ENCODE peak calls at places on chromosomes 3 and 15, in four cellular contexts. D, T, R and Z are unnamed samples.

GRCh38 chr3:37054370-37054769 is 61.1 kb downstream of the MLH1 start:
- DNase-seq in D (no peak), T (peak), R (no peak), Z (no peak)

GRCh38 chr3:120498947-120499346 is 48.2 kb upstream of the FSTL1 start:
- DNase-seq in T (no peak), D (no peak), R (no peak), Z (peak)

GRCh38 chr3:182486459-182486858 is 306.8 kb upstream of the ATP11B start:
- DNase-seq in R (no peak), D (no peak), T (no peak), Z (no peak)

GRCh38 chr3:184568918-184569829 is 7.6 kb downstream of the EPHB3 start:
- DNase-seq in R (no peak), T (no peak), D (no peak), Z (no peak)

GRCh38 chr3:23612296-23612891 is 193.4 kb upstream of the UBE2E1 start:
- DNase-seq in R (no peak), T (no peak), D (no peak), Z (no peak)

GRCh38 chr3:66033241-66034138 is 5.2 kb downstream of the MAGI1 start:
- DNase-seq in T (no peak), R (no peak), D (no peak), Z (no peak)

GRCh38 chr3:79012946-79013362 is 754.8 kb downstream of the ROBO1 start:
- DNase-seq in R (no peak), D (no peak), T (no peak), Z (no peak)

GRCh38 chr3:85170646-85171045 is 211.9 kb downstream of the CADM2 start:
- DNase-seq in D (no peak), T (no peak), R (no peak), Z (no peak)

GRCh38 chr3:189276481-189277190 is 104.9 kb downstream of the TPRG1 start:
- DNase-seq in T (no peak), R (no peak), D (no peak), Z (no peak)

GRCh38 chr3:156050918-156051317 is 69.5 kb upstream of the KCNAB1 start:
- DNase-seq in R (no peak), D (no peak), T (no peak), Z (no peak)

GRCh38 chr3:23987376-23987775 is 42.3 kb downstream of the NR1D2 start:
- DNase-seq in R (no peak), D (no peak), T (no peak), Z (no peak)

GRCh38 chr3:27105904-27106303 is 263.3 kb downstream of the NEK10 start:
- DNase-seq in D (peak), T (no peak), R (no peak), Z (peak)

GRCh38 chr3:111314146-111314873 is 227.7 kb upstream of the CD96 start:
- DNase-seq in D (no peak), R (no peak), T (no peak), Z (no peak)
- TF ChIP-seq SUZ12 in D (no peak), R (no peak), T (no peak), Z (no peak)

DNA sequence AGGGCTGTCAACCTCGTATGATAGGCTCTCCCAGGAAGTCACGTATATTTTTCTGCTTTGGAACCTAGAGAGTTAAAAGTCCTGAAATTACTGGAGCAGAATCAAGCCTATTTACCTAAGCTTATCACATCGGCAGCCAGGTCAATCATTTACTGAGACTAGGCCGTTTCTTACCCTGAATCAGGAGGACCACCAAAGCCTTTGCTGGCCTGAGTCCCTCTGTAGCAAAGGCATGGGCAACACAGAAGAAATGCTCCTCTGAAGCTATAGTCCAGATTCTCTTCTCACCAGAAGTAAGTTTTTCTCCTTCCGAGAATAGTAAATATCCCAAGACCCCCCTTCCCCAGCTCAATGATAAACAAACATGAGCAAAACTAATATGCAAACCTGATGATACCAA is 125.9 kb upstream of the PHLDB2 start:
- DNase-seq in D (no peak), T (no peak), R (peak), Z (no peak)
- H3K4me3 ChIP-seq in D (no peak), T (no peak), R (peak), Z (no peak)

GRCh38 chr15:85047271-85047948 is 65.8 kb downstream of the PDE8A start:
- DNase-seq in R (peak), T (no peak), D (no peak), Z (no peak)
- TF ChIP-seq SUZ12 in R (no peak), T (no peak), D (no peak), Z (no peak)

GRCh38 chr3:119481079-119481478 is 12.3 kb downstream of the POGLUT1 start:
- DNase-seq in R (no peak), D (no peak), T (no peak), Z (no peak)
- H3K4me3 ChIP-seq in R (no peak), D (no peak), T (no peak), Z (no peak)

DNA sequence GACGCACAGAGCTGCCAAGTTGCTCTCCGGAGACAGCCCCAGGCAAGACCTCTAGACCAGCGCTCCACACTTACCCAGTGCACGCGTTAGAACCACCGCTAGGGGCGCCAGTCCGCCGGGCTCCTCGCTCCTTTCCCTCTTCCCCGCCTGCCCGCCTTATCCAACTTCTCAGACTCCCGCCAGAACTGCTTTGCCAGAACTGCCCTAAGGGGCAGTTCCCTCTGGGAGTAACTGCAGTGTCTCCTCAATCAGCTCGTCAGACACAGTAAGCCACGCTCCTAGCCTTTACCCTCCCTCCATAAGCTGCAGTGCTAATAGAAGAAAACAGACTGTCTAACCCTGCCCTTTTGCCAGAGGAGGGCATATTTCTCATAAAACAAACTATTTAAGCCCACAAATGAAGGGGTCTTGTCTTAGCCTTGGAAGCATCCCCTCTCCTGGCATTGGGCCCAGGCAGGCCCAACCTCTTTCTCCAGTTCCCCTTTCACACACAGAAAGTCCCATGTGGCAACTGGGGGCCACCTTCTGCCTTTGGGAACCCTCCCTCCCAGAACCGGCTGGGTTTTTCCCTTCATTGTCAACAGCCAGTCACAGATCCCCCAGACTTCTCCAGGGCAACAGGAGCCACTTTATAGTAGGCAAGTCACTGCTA is 3.7 kb downstream of the BMF start:
- DNase-seq in D (no peak), T (no peak), R (peak), Z (peak)
- TF ChIP-seq SUZ12 in D (no peak), T (no peak), R (no peak), Z (no peak)

DNA sequence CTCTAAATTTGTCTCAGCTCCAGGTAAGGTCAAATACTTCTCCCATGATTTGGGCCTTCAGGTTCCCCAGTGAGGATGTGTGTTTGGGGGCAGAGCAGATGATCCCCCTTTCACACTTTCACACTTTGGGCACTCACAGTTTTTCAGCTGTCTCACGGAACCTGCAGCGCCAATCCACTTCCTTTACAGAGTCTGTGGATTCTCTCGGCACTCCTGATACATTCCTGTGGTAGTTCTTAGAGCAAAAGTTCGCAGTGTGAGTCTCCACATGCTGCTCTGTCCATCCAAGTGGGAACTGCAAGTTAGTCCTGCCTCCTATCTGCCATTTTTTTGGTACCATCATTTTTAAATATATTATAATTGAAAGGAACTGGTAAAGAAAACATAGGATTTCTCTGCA is 20.2 kb upstream of the CPOX start:
- DNase-seq in T (peak), D (no peak), R (no peak), Z (no peak)
- H3K4me3 ChIP-seq in T (no peak), D (no peak), R (peak), Z (no peak)

DNA sequence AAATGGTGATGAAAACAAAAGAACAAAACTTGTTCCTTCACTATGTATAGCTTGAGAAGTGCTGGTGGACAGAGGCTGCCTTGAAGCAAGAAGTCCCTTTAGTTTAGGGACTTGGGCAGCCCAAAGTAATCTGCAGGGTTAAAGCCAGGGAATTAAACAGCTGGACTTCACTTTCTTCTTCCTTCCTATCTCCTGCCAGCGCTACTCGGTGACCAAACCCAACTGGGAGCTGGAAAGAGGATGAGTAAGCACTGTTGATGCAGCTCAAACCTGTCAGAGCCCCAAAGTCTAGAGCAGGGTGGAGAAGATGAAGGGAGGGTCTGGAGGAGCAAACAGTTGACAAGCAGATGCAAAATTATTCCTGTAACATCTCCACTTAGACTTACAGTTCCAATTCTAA is 73.1 kb upstream of the FBN1 start:
- DNase-seq in D (no peak), T (no peak), R (no peak), Z (no peak)
- TF ChIP-seq SUZ12 in D (no peak), T (no peak), R (no peak), Z (no peak)

GRCh38 chr3:88433572-88433971 is 283.8 kb downstream of the C3orf38 start:
- DNase-seq in T (peak), R (no peak), D (no peak), Z (no peak)
- H3K4me3 ChIP-seq in T (no peak), R (no peak), D (no peak), Z (no peak)

GRCh38 chr15:32853667-32854066 is 135.9 kb downstream of the GREM1 start:
- DNase-seq in R (no peak), D (no peak), T (no peak), Z (no peak)

GRCh38 chr15:32852771-32853170 is 135.0 kb downstream of the GREM1 start:
- DNase-seq in D (no peak), R (peak), T (no peak), Z (no peak)

GRCh38 chr15:32844118-32844711 is 126.4 kb downstream of the GREM1 start:
- DNase-seq in R (peak), T (no peak), D (no peak), Z (no peak)

GRCh38 chr15:32851619-32852416 is 134.0 kb downstream of the GREM1 start:
- DNase-seq in D (no peak), T (no peak), R (no peak), Z (no peak)

GRCh38 chr15:32849769-32850668 is 132.2 kb downstream of the GREM1 start:
- DNase-seq in D (no peak), T (no peak), R (no peak), Z (no peak)
- TF ChIP-seq SUZ12 in D (no peak), T (no peak), R (no peak), Z (no peak)